ENCODE peak calls at places on chromosomes 1 and 21, in five cellular contexts. W, F, T, Z and E are unnamed samples.

GRCh38 chr1:198156745-198157240 is at the start of gene NEK7:
- DNase-seq in F (peak), Z (peak), T (peak), W (peak), E (peak)

GRCh38 chr21:34926784-34927548 is 122.1 kb downstream of the RUNX1 start:
- DNase-seq in W (no peak), F (no peak), T (peak), Z (no peak), E (no peak)

GRCh38 chr1:42128499-42128898 is 24.7 kb upstream of the GUCA2B start:
- DNase-seq in F (peak), Z (no peak), W (no peak), T (no peak), E (no peak)

GRCh38 chr1:94925561-94926364 is 1.1 kb downstream of the CNN3 start:
- DNase-seq in W (peak), F (peak), T (peak), Z (no peak), E (peak)

GRCh38 chr1:38076455-38076854 is 29.9 kb upstream of the POU3F1 start:
- DNase-seq in T (no peak), W (no peak), Z (no peak), F (no peak), E (no peak)

GRCh38 chr1:87335175-87335992 is 6.7 kb downstream of the LMO4 start:
- DNase-seq in F (peak), T (peak), Z (peak), W (peak), E (peak)

GRCh38 chr1:203521071-203521794 is 27.3 kb downstream of the OPTC start:
- DNase-seq in W (no peak), F (no peak), Z (no peak), T (peak), E (no peak)

GRCh38 chr1:63662846-63663245 is 69.6 kb downstream of the PGM1 start:
- DNase-seq in Z (no peak), T (no peak), W (no peak), F (no peak), E (no peak)

GRCh38 chr1:83882906-83883305 is 116.0 kb downstream of the TTLL7 start:
- DNase-seq in W (no peak), F (no peak), Z (no peak), T (no peak), E (no peak)

GRCh38 chr1:158930504-158930903 is 848 bp upstream of the PYHIN1 start:
- DNase-seq in Z (no peak), T (no peak), W (no peak), F (no peak), E (no peak)

GRCh38 chr21:36330904-36331303 is 10.9 kb downstream of the MORC3 start:
- DNase-seq in F (no peak), Z (no peak), T (peak), W (no peak), E (no peak)

GRCh38 chr1:9180077-9180819 is 51.3 kb upstream of the GPR157 start:
- DNase-seq in T (no peak), F (no peak), W (no peak), Z (no peak), E (no peak)

GRCh38 chr1:203765029-203765837 is at the start of gene LAX1:
- DNase-seq in W (no peak), F (no peak), Z (no peak), T (no peak), E (no peak)

GRCh38 chr1:24437631-24438396 is 22.2 kb downstream of the NIPAL3 start:
- DNase-seq in F (no peak), W (no peak), T (no peak), Z (no peak), E (no peak)

GRCh38 chr1:198443374-198444233 is 96.9 kb downstream of the ATP6V1G3 start:
- DNase-seq in F (no peak), Z (no peak), T (no peak), W (no peak), E (no peak)

GRCh38 chr1:40384887-40385286 is 11.4 kb downstream of the SMAP2 start:
- DNase-seq in Z (no peak), F (no peak), W (no peak), T (no peak), E (no peak)

GRCh38 chr1:40382601-40383000 is 9.1 kb downstream of the SMAP2 start:
- DNase-seq in Z (no peak), T (no peak), W (no peak), F (no peak), E (no peak)

GRCh38 chr1:40384413-40384762 is 10.9 kb downstream of the SMAP2 start:
- DNase-seq in W (no peak), Z (no peak), F (no peak), T (no peak), E (no peak)

GRCh38 chr1:40383095-40383487 is 9.6 kb downstream of the SMAP2 start:
- DNase-seq in F (no peak), T (peak), Z (no peak), W (no peak), E (no peak)

GRCh38 chr1:40383488-40384412 is 10.2 kb downstream of the SMAP2 start:
- DNase-seq in W (no peak), T (no peak), F (no peak), Z (no peak), E (no peak)
- TF ChIP-seq POLR2A in W (no peak), T (no peak), F (no peak), Z (peak), E (no peak)

GRCh38 chr1:162631546-162632233 is 574 bp upstream of the DDR2 start:
- DNase-seq in W (no peak), F (no peak), T (peak), Z (no peak), E (peak)

GRCh38 chr1:162632743-162633326 is 571 bp downstream of the DDR2 start:
- DNase-seq in Z (no peak), W (no peak), T (no peak), F (no peak), E (peak)

GRCh38 chr1:162632234-162632666 is at the start of gene DDR2:
- DNase-seq in Z (no peak), T (peak), W (peak), F (peak), E (peak)

GRCh38 chr1:162635418-162635817 is 3.2 kb downstream of the DDR2 start:
- DNase-seq in W (no peak), F (no peak), T (no peak), Z (no peak), E (no peak)

DNA sequence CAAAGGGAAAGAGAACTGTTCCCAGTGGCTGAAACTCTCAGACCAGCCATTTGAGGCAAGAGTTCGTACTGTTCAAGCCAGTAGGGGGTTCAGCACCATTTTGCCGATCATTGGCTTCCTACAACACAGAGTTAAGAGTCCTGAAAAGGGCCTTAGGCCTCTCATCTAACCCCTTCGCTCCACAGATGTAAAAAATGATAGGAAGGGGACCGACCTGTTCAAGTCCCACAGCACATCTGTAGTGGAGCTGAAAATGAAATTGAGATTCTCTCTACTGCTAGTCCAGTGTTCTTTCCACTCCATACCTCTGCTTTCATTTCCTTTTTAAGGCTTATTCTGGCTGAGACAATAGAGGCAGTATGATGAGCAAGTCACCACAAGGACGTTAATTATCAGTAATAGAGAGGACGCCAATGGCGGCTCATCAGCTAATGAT is 1.1 kb downstream of the DDR2 start:
- DNase-seq in W (no peak), T (no peak), Z (no peak), F (no peak), E (no peak)
- TF ChIP-seq POLR2A in W (no peak), T (no peak), Z (no peak), F (no peak), E (peak)

DNA sequence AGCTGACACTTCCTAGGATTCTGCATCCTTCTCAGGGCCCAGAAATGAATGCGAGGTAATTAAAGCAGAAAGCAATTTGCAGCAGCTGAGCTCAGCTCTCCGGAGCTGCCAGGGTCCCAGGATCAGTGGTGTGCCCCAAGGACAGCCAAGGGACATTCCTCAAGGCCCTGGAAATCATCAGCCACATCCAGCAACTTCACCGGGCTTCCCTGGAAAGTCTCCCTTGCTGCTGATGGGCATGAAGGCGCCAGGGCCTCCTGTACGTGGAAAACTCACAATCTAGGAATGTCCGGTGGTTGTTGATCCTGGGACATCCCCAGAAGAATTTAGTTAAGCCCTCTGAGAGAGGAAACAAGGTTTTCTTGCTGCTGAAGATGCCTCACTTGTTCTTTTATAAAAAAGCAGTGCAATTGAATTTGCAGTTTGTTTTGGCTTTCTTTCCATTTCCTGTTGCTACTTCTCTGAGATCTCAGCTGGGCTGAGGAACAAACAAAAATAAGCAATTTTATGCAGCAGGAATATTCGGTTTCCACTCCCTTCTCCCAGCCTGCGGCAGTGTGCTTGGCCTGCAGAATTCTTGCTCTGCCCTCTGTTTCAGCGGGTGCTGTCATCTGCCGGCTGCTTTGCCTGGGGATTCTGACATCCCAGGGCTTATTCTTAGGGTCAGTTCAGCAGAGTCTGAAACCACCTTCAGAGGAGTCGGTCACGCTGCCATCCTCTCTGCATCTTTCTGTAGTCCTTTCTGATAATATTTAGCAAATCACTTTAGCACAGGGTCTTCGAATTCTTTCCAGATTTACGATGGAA is 85.9 kb downstream of the TCP10L start:
- DNase-seq in T (no peak), Z (no peak), F (peak), W (no peak), E (peak)
- TF ChIP-seq POLR2A in T (no peak), Z (no peak), F (no peak), W (no peak), E (no peak)

GRCh38 chr1:35769188-35769758 is 505 bp downstream of the CLSPN start:
- DNase-seq in F (peak), T (peak), Z (peak), W (peak), E (peak)
- TF ChIP-seq POLR2A in F (no peak), T (no peak), Z (no peak), W (no peak), E (peak)

DNA sequence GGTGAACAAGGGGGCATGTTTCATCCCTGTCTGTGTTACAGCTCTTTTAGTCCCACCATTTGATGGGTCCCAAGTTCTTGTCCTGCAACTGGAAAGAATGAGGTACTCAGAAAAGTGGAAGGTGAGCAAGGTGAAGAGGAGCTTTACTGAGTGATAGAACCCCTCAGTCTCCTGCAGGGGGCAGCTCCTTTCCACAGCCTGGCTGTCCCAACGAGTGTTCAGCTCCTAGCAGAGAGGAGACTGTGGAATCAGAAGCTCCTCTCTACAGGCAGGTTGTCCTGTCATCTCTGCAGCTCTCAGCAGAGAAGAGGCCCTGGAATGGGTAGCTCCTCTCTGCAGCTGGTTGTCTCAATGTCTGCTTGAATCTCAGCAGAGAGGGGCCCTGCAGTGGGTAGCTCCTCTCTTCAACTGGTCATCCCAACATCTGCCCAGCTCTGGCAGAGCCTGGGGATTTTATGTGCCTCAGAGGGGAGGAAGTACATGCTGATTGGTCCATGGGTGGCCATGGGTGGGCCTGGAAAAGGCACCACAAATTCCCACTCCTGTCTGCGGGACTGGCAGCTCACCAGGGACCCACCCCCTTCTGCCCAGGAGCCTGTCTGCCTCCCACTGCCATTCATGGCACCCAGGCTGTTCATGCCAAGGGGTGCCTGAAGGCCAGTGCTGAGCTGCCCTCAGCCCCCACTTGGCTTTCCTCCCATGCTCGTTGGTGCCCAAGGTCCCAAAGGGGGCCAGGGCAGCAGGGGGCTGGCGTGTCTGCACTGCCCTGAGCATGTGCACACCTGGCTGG is 25.7 kb downstream of the LDLRAD1 start:
- DNase-seq in W (no peak), F (no peak), Z (no peak), T (no peak), E (no peak)
- TF ChIP-seq POLR2A in W (no peak), F (no peak), Z (no peak), T (no peak), E (no peak)